ENCODE peak calls at places on chromosomes 7 and 10, in six cellular contexts. O is heart left ventricle; T is HTR-8/SVneo; J is activated T-cell treated with anti-CD3 and anti-CD28 coated beads for 48 hours; D is stimulated activated CD4-positive, alpha-beta T cell treated with anti-CD3 and anti-CD28 coated beads, Interleukin-2, amount 100 ng/mL, for 24 hours; A is NCI-H69. V is an unnamed sample.

GRCh38 chr10:127974911-127975310 is 68.0 kb downstream of the PTPRE start:
- DNase-seq in O (no peak), T (no peak), J (no peak), D (no peak), A (no peak), V (no peak)

GRCh38 chr7:132503415-132503814 is 72.9 kb downstream of the PLXNA4 start:
- DNase-seq in O (no peak), T (no peak), J (no peak), D (no peak), A (no peak), V (no peak)

GRCh38 chr7:101936223-101936611 is 118.8 kb downstream of the CUX1 start:
- DNase-seq in O (no peak), T (no peak), J (no peak), D (no peak), A (no peak), V (no peak)

GRCh38 chr7:44953156-44953555 is 25.7 kb downstream of the MYO1G start:
- DNase-seq in O (no peak), T (no peak), J (no peak), D (no peak), A (no peak), V (no peak)

GRCh38 chr7:2360791-2361190 is 6.2 kb downstream of the EIF3B start:
- DNase-seq in O (no peak), T (no peak), J (no peak), D (no peak), A (no peak), V (no peak)

GRCh38 chr10:133159950-133160812 is at the start of gene KNDC1:
- DNase-seq in O (no peak), T (peak), J (no peak), D (peak), A (peak), V (no peak)

GRCh38 chr7:4809691-4810090 is 34.3 kb downstream of the AP5Z1 start:
- DNase-seq in O (no peak), T (no peak), J (no peak), D (no peak), A (no peak), V (no peak)

GRCh38 chr10:118967160-118967559 is 62.4 kb upstream of the NANOS1 start:
- DNase-seq in O (no peak), T (no peak), J (no peak), D (no peak), A (no peak), V (no peak)

GRCh38 chr10:88618496-88618895 is 31.9 kb downstream of the LIPJ start:
- DNase-seq in O (no peak), T (no peak), J (no peak), D (no peak), A (no peak), V (no peak)

GRCh38 chr10:133378251-133379096 is 588 bp upstream of the PAOX start:
- DNase-seq in O (peak), T (peak), J (peak), D (peak), A (peak), V (peak)

GRCh38 chr7:155662343-155663043 is 18.0 kb downstream of the RBM33 start:
- DNase-seq in O (no peak), T (no peak), J (no peak), D (no peak), A (no peak), V (no peak)

GRCh38 chr7:17584822-17585221 is 286.4 kb downstream of the AHR start:
- DNase-seq in O (no peak), T (no peak), J (no peak), D (no peak), A (no peak), V (no peak)

GRCh38 chr10:44313706-44314307 is 71.1 kb downstream of the CXCL12 start:
- DNase-seq in O (no peak), T (no peak), J (no peak), D (no peak), A (no peak), V (no peak)

GRCh38 chr7:65951837-65952578 is 30.0 kb downstream of the GUSB start:
- DNase-seq in O (no peak), T (no peak), J (no peak), D (no peak), A (peak), V (no peak)

GRCh38 chr7:137734221-137734620 is 112.6 kb downstream of the DGKI start:
- DNase-seq in O (no peak), T (no peak), J (no peak), D (no peak), A (no peak), V (no peak)

GRCh38 chr7:135842446-135843175 is 94.0 kb upstream of the FAM180A start:
- DNase-seq in O (no peak), T (no peak), J (no peak), D (no peak), A (no peak), V (peak)

GRCh38 chr10:89861584-89862287 is 160.3 kb downstream of the KIF20B start:
- DNase-seq in O (no peak), T (no peak), J (no peak), D (peak), A (peak), V (peak)

GRCh38 chr7:1919539-1920265 is 249.6 kb downstream of the ELFN1 start:
- DNase-seq in O (peak), T (no peak), J (no peak), D (no peak), A (peak), V (no peak)

GRCh38 chr7:124032369-124033092 is at the start of gene TMEM229A:
- DNase-seq in O (peak), T (peak), J (no peak), D (peak), A (peak), V (peak)

GRCh38 chr7:88111842-88112385 is 107.9 kb downstream of the SRI start:
- DNase-seq in O (no peak), T (no peak), J (no peak), D (no peak), A (no peak), V (no peak)

GRCh38 chr10:62862447-62862846 is 46.3 kb upstream of the EGR2 start:
- DNase-seq in O (no peak), T (no peak), J (no peak), D (no peak), A (no peak), V (no peak)

GRCh38 chr10:132130286-132131265 is 56.2 kb upstream of the DPYSL4 start:
- DNase-seq in O (no peak), T (no peak), J (no peak), D (no peak), A (no peak), V (no peak)

GRCh38 chr7:7212612-7213011 is 30.3 kb downstream of the C1GALT1 start:
- DNase-seq in O (no peak), T (no peak), J (no peak), D (no peak), A (no peak), V (no peak)

GRCh38 chr7:128215281-128215680 is 25.8 kb upstream of the LEP start:
- DNase-seq in O (no peak), T (no peak), J (no peak), D (no peak), A (no peak), V (no peak)

GRCh38 chr10:119595715-119596515 is 849 bp downstream of the TIAL1 start:
- DNase-seq in O (peak), T (no peak), J (peak), D (peak), A (peak), V (peak)

GRCh38 chr7:69882269-69882668 is 284.0 kb downstream of the AUTS2 start:
- DNase-seq in O (no peak), T (no peak), J (no peak), D (no peak), A (no peak), V (no peak)

GRCh38 chr7:1459930-1460756 is 873 bp upstream of the MICALL2 start:
- DNase-seq in O (no peak), T (no peak), J (no peak), D (no peak), A (peak), V (peak)

GRCh38 chr10:31921031-31921430 is 7.6 kb downstream of the ARHGAP12 start:
- DNase-seq in O (no peak), T (no peak), J (no peak), D (no peak), A (no peak), V (no peak)

GRCh38 chr7:97174308-97174707 is 56.8 kb downstream of the SDHAF3 start:
- DNase-seq in O (no peak), T (no peak), J (no peak), D (no peak), A (no peak), V (no peak)

GRCh38 chr10:18666810-18667209 is 7.6 kb downstream of the ARL5B start:
- DNase-seq in O (no peak), T (peak), J (no peak), D (no peak), A (no peak), V (no peak)

GRCh38 chr10:75401569-75402485 is at the start of gene ZNF503:
- DNase-seq in O (peak), T (peak), J (peak), D (peak), A (no peak), V (peak)

GRCh38 chr10:69403066-69403465 is 13.7 kb downstream of the TACR2 start:
- DNase-seq in O (no peak), T (no peak), J (no peak), D (no peak), A (no peak), V (no peak)

GRCh38 chr10:62047240-62047897 is 145.9 kb downstream of the ARID5B start:
- DNase-seq in O (no peak), T (no peak), J (no peak), D (no peak), A (peak), V (no peak)

GRCh38 chr10:35492387-35493195 is 112.5 kb upstream of the GJD4 start:
- DNase-seq in O (no peak), T (no peak), J (no peak), D (no peak), A (peak), V (no peak)

GRCh38 chr10:8346861-8347260 is 292.4 kb downstream of the GATA3 start:
- DNase-seq in O (no peak), T (no peak), J (no peak), D (no peak), A (no peak), V (no peak)

GRCh38 chr7:47460251-47460989 is 121.5 kb downstream of the TNS3 start:
- DNase-seq in O (no peak), T (no peak), J (no peak), D (no peak), A (peak), V (peak)